ENCODE peak calls at places on chromosomes 1 and 21, in nine cellular contexts. X, G, U, E, P, T, I, D and M are unnamed samples.

GRCh38 chr1:199422206-199422605 is 605.3 kb upstream of the NR5A2 start:
- DNase-seq in X (peak; percentile 45), G (peak; percentile 54), U (no peak), E (no peak), P (no peak), T (peak; percentile 10), I (peak; percentile 44), D (peak; percentile 62), M (no peak)

GRCh38 chr1:94627771-94628170 is 86.2 kb upstream of the F3 start:
- DNase-seq in X (no peak), G (no peak), U (no peak), E (no peak), P (no peak), T (no peak), I (no peak), D (no peak), M (no peak)

GRCh38 chr1:25688390-25689119 is 72.0 kb downstream of the MAN1C1 start:
- DNase-seq in X (no peak), G (peak; percentile 78), U (no peak), E (no peak), P (no peak), T (no peak), I (peak; percentile 51), D (no peak), M (no peak)

GRCh38 chr1:30809514-30810263 is 52.1 kb upstream of the LAPTM5 start:
- DNase-seq in X (peak; percentile 52), G (peak; percentile 87), U (no peak), E (no peak), P (no peak), T (no peak), I (peak; percentile 75), D (no peak), M (no peak)

GRCh38 chr1:154714638-154715037 is 106.7 kb upstream of the ADAR start:
- DNase-seq in X (peak; percentile 12), G (no peak), U (no peak), E (no peak), P (no peak), T (no peak), I (no peak), D (no peak), M (no peak)

GRCh38 chr21:46109251-46110221 is 11.6 kb downstream of the COL6A2 start:
- DNase-seq in X (no peak), G (no peak), U (no peak), E (peak; percentile 36), P (peak; percentile 19), T (no peak), I (no peak), D (peak; percentile 23), M (peak; percentile 6)

GRCh38 chr1:113036639-113037321 is 36.2 kb upstream of the LRIG2 start:
- DNase-seq in X (peak; percentile 84), G (no peak), U (no peak), E (no peak), P (no peak), T (no peak), I (no peak), D (no peak), M (no peak)

GRCh38 chr21:26115899-26116298 is 54.7 kb downstream of the APP start:
- DNase-seq in X (peak; percentile 75), G (peak; percentile 86), U (no peak), E (no peak), P (no peak), T (no peak), I (no peak), D (no peak), M (no peak)

GRCh38 chr21:39712976-39713375 is 32.0 kb upstream of the IGSF5 start:
- DNase-seq in X (no peak), G (no peak), U (no peak), E (no peak), P (no peak), T (no peak), I (no peak), D (peak; percentile 58), M (no peak)

GRCh38 chr1:91604632-91605031 is 104.0 kb downstream of the CDC7 start:
- DNase-seq in X (no peak), G (peak; percentile 46), U (no peak), E (no peak), P (no peak), T (no peak), I (peak; percentile 30), D (no peak), M (no peak)

GRCh38 chr1:62882161-62882560 is 98.2 kb downstream of the ATG4C start:
- DNase-seq in X (peak; percentile 32), G (no peak), U (no peak), E (no peak), P (no peak), T (no peak), I (no peak), D (no peak), M (no peak)

GRCh38 chr1:22190251-22190650 is 47.4 kb upstream of the WNT4 start:
- DNase-seq in X (no peak), G (no peak), U (no peak), E (no peak), P (no peak), T (no peak), I (no peak), D (no peak), M (no peak)

GRCh38 chr1:119285482-119285881 is 83.1 kb upstream of the HAO2 start:
- DNase-seq in X (peak; percentile 95), G (peak; percentile 87), U (no peak), E (no peak), P (no peak), T (no peak), I (peak; percentile 67), D (no peak), M (no peak)

GRCh38 chr1:196180847-196181593 is 427.2 kb downstream of the KCNT2 start:
- DNase-seq in X (peak; percentile 96), G (peak; percentile 77), U (no peak), E (no peak), P (no peak), T (peak; percentile 59), I (peak; percentile 10), D (no peak), M (no peak)

GRCh38 chr1:16175610-16176553 is 20.0 kb upstream of the EPHA2 start:
- DNase-seq in X (peak; percentile 77), G (peak; percentile 95), U (peak; percentile 91), E (peak; percentile 80), P (peak; percentile 83), T (no peak), I (peak; percentile 88), D (no peak), M (no peak)

GRCh38 chr1:6519491-6519934 is 28.0 kb upstream of the PLEKHG5 start:
- DNase-seq in X (no peak), G (no peak), U (no peak), E (no peak), P (no peak), T (no peak), I (no peak), D (no peak), M (no peak)

GRCh38 chr1:48916121-48917069 is 139.7 kb upstream of the BEND5 start:
- DNase-seq in X (peak; percentile 61), G (peak; percentile 12), U (no peak), E (peak; percentile 37), P (no peak), T (peak; percentile 28), I (peak; percentile 70), D (peak; percentile 76), M (no peak)

GRCh38 chr21:44337941-44338895 is 972 bp downstream of the CFAP410 start:
- DNase-seq in X (peak; percentile 54), G (peak; percentile 86), U (peak; percentile 75), E (peak; percentile 63), P (peak; percentile 63), T (peak; percentile 17), I (peak; percentile 86), D (peak; percentile 90), M (peak; percentile 53)

GRCh38 chr1:116377564-116378529 is 4.8 kb downstream of the ATP1A1 start:
- DNase-seq in X (peak; percentile 92), G (peak; percentile 94), U (peak; percentile 74), E (no peak), P (peak; percentile 43), T (peak; percentile 50), I (peak; percentile 64), D (no peak), M (no peak)

GRCh38 chr1:164064501-164064900 is 494.5 kb upstream of the PBX1 start:
- DNase-seq in X (no peak), G (peak; percentile 26), U (no peak), E (no peak), P (no peak), T (no peak), I (peak; percentile 13), D (no peak), M (no peak)

DNA sequence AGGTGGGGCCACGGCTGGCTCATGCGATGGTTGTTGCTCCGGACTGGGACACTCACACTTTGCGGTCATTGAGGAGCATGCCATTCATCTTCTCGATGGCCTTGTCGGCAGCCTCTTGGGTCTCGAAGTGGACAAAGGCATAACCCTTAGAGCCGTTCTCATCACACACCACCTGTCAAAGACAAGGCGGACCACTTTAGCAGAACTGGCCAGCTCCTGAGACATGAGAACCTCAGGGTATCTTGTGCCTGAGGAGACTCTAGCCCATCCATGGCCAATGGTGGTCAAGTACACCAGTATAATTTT is 5.5 kb downstream of the PABPC4 start:
- DNase-seq in X (no peak), G (no peak), U (no peak), E (no peak), P (no peak), T (no peak), I (no peak), D (no peak), M (no peak)
- TF ChIP-seq CTCF in X (no peak), G (no peak), U (no peak), E (no peak), P (no peak), T (no peak), I (no peak), D (no peak), M (no peak)

GRCh38 chr1:165143437-165144065 is 213.0 kb downstream of the LMX1A start:
- DNase-seq in X (peak; percentile 9), G (no peak), U (no peak), E (no peak), P (no peak), T (peak; percentile 12), I (peak; percentile 16), D (peak; percentile 35), M (no peak)
- TF ChIP-seq CTCF in X (peak; percentile 85), G (peak; percentile 63), U (no peak), E (peak; percentile 47), P (no peak), T (peak; percentile 91), I (peak; percentile 46), D (peak; percentile 83), M (peak; percentile 59)

DNA sequence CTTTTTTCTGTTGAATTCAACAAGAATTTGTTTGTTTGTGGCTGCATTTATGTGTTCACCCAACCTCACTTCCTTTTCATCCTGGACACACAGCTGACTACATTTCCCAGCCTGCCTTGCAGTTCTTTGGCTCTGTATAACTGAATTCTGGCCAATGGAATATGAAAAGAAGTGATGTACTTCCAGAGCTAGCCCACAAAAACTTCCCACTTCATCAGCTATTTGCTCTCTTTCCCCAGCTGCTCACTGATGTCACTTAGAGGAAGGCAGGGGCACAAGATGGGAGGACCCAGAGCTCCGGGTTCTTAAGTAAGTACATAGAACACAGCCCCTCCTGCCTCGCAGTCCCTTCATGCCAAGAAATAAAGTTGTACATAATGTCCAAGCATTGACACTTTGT is 235.0 kb upstream of the FGGY start:
- DNase-seq in X (no peak), G (peak; percentile 97), U (peak; percentile 80), E (no peak), P (peak; percentile 44), T (no peak), I (peak; percentile 72), D (no peak), M (no peak)
- TF ChIP-seq CTCF in X (no peak), G (no peak), U (no peak), E (no peak), P (no peak), T (no peak), I (no peak), D (no peak), M (no peak)

GRCh38 chr1:34162852-34163766 is 1.9 kb downstream of the CSMD2 start:
- DNase-seq in X (peak; percentile 15), G (peak; percentile 74), U (no peak), E (peak; percentile 67), P (peak; percentile 66), T (no peak), I (peak; percentile 92), D (peak; percentile 90), M (peak; percentile 61)
- TF ChIP-seq CTCF in X (peak; percentile 11), G (peak; percentile 59), U (no peak), E (peak; percentile 54), P (no peak), T (no peak), I (peak; percentile 66), D (peak; percentile 83), M (peak; percentile 77)